ENCODE peak calls at places on chromosomes 13 and 19, in eight cellular contexts. Y, A, R, F, V, D, S and Z are unnamed samples.

GRCh38 chr13:41061914-41062837 is 867 bp downstream of the WBP4 start:
- DNase-seq in F (no peak), D (no peak), Y (no peak), S (no peak), V (no peak), R (peak), A (no peak), Z (no peak)

GRCh38 chr19:32197896-32198882 is 147.2 kb upstream of the ZNF507 start:
- DNase-seq in R (no peak), F (no peak), S (no peak), Y (no peak), A (no peak), D (no peak), V (no peak), Z (no peak)

GRCh38 chr19:43489310-43489709 is 15.2 kb downstream of the PHLDB3 start:
- DNase-seq in V (no peak), A (peak), R (no peak), Y (no peak), D (no peak), F (no peak), S (no peak), Z (no peak)

GRCh38 chr13:99347911-99348451 is 40.8 kb upstream of the GPR183 start:
- DNase-seq in V (no peak), Y (no peak), D (no peak), A (no peak), S (peak), F (no peak), R (no peak), Z (no peak)

GRCh38 chr19:13976446-13976845 is 24.1 kb downstream of the DCAF15 start:
- DNase-seq in S (peak), A (no peak), F (no peak), Y (no peak), D (no peak), R (no peak), V (no peak), Z (no peak)

GRCh38 chr19:38093154-38093553 is 130.9 kb downstream of the DPF1 start:
- DNase-seq in D (no peak), Y (no peak), A (no peak), F (no peak), V (no peak), R (no peak), S (no peak), Z (no peak)

GRCh38 chr19:4972509-4973230 is 3.8 kb downstream of the KDM4B start:
- DNase-seq in Y (no peak), R (no peak), A (no peak), S (no peak), V (no peak), F (no peak), D (no peak), Z (no peak)

GRCh38 chr19:56507446-56508281 is at the start of gene ZNF471:
- DNase-seq in V (peak), R (peak), F (peak), A (peak), Y (peak), D (peak), S (peak), Z (peak)

GRCh38 chr13:51148223-51148951 is 37.3 kb upstream of the C13orf42 start:
- DNase-seq in A (no peak), Y (no peak), V (no peak), S (no peak), R (no peak), F (no peak), D (peak), Z (no peak)

GRCh38 chr19:15469513-15470297 is 5.4 kb upstream of the RASAL3 start:
- DNase-seq in A (no peak), D (peak), Y (no peak), F (no peak), S (no peak), V (no peak), R (peak), Z (no peak)

GRCh38 chr19:611506-611869 is 21.8 kb downstream of the HCN2 start:
- DNase-seq in F (no peak), D (no peak), A (no peak), V (no peak), S (no peak), Y (no peak), R (no peak), Z (no peak)

GRCh38 chr19:33811736-33812387 is 15.2 kb downstream of the KCTD15 start:
- DNase-seq in D (no peak), A (no peak), V (no peak), Y (no peak), S (no peak), R (no peak), F (no peak), Z (no peak)

GRCh38 chr13:40813662-40814454 is 24.4 kb downstream of the SLC25A15 start:
- DNase-seq in V (no peak), S (no peak), F (peak), Y (no peak), A (no peak), D (no peak), R (no peak), Z (no peak)

GRCh38 chr19:49368711-49369358 is 5.2 kb downstream of the DKKL1 start:
- DNase-seq in F (no peak), D (no peak), S (no peak), A (no peak), Y (no peak), R (no peak), V (no peak), Z (no peak)